ENCODE peak calls at places on chromosome 15, in six cellular contexts. D is GM12891; A is T-helper 1 cell; G is stimulated activated CD4-positive, alpha-beta T cell treated with anti-CD3 and anti-CD28 coated beads, Interleukin-4, amount 100 ng/mL, for 4 hours; M is T-helper 9 cell; Z is NCI-H1092 treated with DMSO at 0.1 percent for 48 hours. U is an unnamed sample.

GRCh38 chr15:98648654-98649537 is 557 bp downstream of the IGF1R start:
- DNase-seq in Z (no peak), D (peak; percentile 35), M (peak; percentile 6), A (peak; percentile 30), G (peak; percentile 32), U (peak; percentile 29)

GRCh38 chr15:79010278-79010677 is 65.4 kb upstream of the CTSH start:
- DNase-seq in Z (no peak), M (no peak), D (no peak), A (no peak), G (no peak), U (no peak)

GRCh38 chr15:44490628-44491027 is 46.3 kb upstream of the EIF3J start:
- DNase-seq in Z (no peak), D (no peak), A (no peak), M (no peak), G (no peak), U (no peak)

GRCh38 chr15:55197719-55198118 is 978 bp upstream of the RSL24D1 start:
- DNase-seq in D (no peak), A (no peak), G (no peak), Z (no peak), M (no peak), U (no peak)

GRCh38 chr15:66844747-66845145 is 142.7 kb downstream of the SMAD6 start:
- DNase-seq in M (no peak), A (no peak), G (no peak), Z (no peak), D (no peak), U (no peak)

GRCh38 chr15:63599401-63600000 is 2.3 kb downstream of the FBXL22 start:
- DNase-seq in G (peak; percentile 62), D (peak; percentile 29), Z (peak; percentile 18), A (peak; percentile 22), M (peak; percentile 22), U (no peak)

GRCh38 chr15:39145146-39145545 is 435.7 kb upstream of the THBS1 start:
- DNase-seq in D (no peak), A (no peak), Z (no peak), G (no peak), M (no peak), U (no peak)

GRCh38 chr15:32152574-32152973 is 122.3 kb downstream of the CHRNA7 start:
- DNase-seq in A (no peak), D (no peak), Z (no peak), G (no peak), M (no peak), U (no peak)

GRCh38 chr15:41115652-41116115 is 396 bp downstream of the INO80 start:
- DNase-seq in A (peak; percentile 66), M (peak; percentile 54), Z (peak; percentile 42), G (peak; percentile 89), D (peak; percentile 50), U (peak; percentile 45)

GRCh38 chr15:31360843-31361763 is 34.5 kb downstream of the KLF13 start:
- DNase-seq in A (peak; percentile 78), M (peak; percentile 74), Z (peak; percentile 51), G (peak; percentile 60), D (peak; percentile 72), U (peak; percentile 46)

GRCh38 chr15:100111103-100112060 is 230.4 kb downstream of the ADAMTS17 start:
- DNase-seq in Z (peak; percentile 3), A (no peak), G (peak; percentile 38), D (no peak), M (no peak), U (no peak)

GRCh38 chr15:60563066-60563465 is 84.1 kb upstream of the ICE2 start:
- DNase-seq in D (no peak), M (no peak), G (no peak), Z (no peak), A (no peak), U (no peak)

GRCh38 chr15:87502173-87502572 is 754.4 kb downstream of the NTRK3 start:
- DNase-seq in A (no peak), D (no peak), G (no peak), M (no peak), Z (no peak), U (no peak)

GRCh38 chr15:73965094-73965729 is 26.9 kb downstream of the STOML1 start:
- DNase-seq in Z (no peak), M (no peak), D (no peak), G (peak; percentile 28), A (no peak), U (no peak)

GRCh38 chr15:92117301-92117731 is 263.8 kb downstream of the SLCO3A1 start:
- DNase-seq in D (no peak), A (no peak), M (no peak), G (no peak), Z (no peak), U (no peak)

GRCh38 chr15:76206325-76206976 is 104.8 kb downstream of the ETFA start:
- DNase-seq in G (no peak), M (no peak), Z (peak; percentile 84), D (no peak), A (no peak), U (no peak)

GRCh38 chr15:76342046-76342381 is 5.4 kb downstream of the ISL2 start:
- DNase-seq in Z (no peak), D (no peak), A (no peak), G (no peak), M (no peak), U (no peak)

GRCh38 chr15:40097968-40098476 is 10.7 kb downstream of the BMF start:
- DNase-seq in Z (no peak), A (no peak), G (no peak), D (no peak), M (no peak), U (no peak)

GRCh38 chr15:48355377-48355776 is 24.1 kb downstream of the DUT start:
- DNase-seq in D (no peak), Z (no peak), A (no peak), M (no peak), G (no peak), U (no peak)